ENCODE peak calls at places on chromosomes 7 and 10, in seven cellular contexts. V, R, W, C, B, J and L are unnamed samples. For H3K36me3, the result is how much of the 10 kb centered on the place peaks cover.

GRCh38 chr7:155487509-155488482 is 29.9 kb downstream of the EN2 start:
- DNase-seq in V (no peak), R (no peak), W (no peak), C (no peak), B (no peak), J (no peak), L (no peak)

GRCh38 chr7:24722386-24723177 is 34.7 kb downstream of the GSDME start:
- DNase-seq in V (no peak), R (no peak), W (no peak), C (no peak), B (no peak), J (peak), L (no peak)

GRCh38 chr10:22479419-22479818 is 134.1 kb downstream of the SPAG6 start:
- DNase-seq in V (no peak), R (no peak), W (no peak), C (no peak), B (no peak), J (no peak), L (peak)

GRCh38 chr10:7288060-7288690 is 122.7 kb downstream of the SFMBT2 start:
- DNase-seq in V (no peak), R (no peak), W (no peak), C (no peak), B (no peak), J (no peak), L (no peak)

GRCh38 chr7:39951156-39951942 is 1.3 kb downstream of the CDK13 start:
- DNase-seq in V (no peak), R (peak), W (peak), C (no peak), B (peak), J (peak), L (peak)

GRCh38 chr7:66556177-66556548 is 72.5 kb upstream of the KCTD7 start:
- DNase-seq in V (no peak), R (no peak), W (no peak), C (no peak), B (no peak), J (no peak), L (no peak)

GRCh38 chr10:69655124-69655867 is 25.2 kb downstream of the FAM241B start:
- DNase-seq in V (no peak), R (no peak), W (no peak), C (no peak), B (no peak), J (no peak), L (no peak)

GRCh38 chr10:95783741-95784140 is 27.8 kb downstream of the ENTPD1 start:
- DNase-seq in V (no peak), R (no peak), W (no peak), C (no peak), B (no peak), J (no peak), L (no peak)

GRCh38 chr7:42351313-42351935 is 114.4 kb upstream of the GLI3 start:
- DNase-seq in V (no peak), R (no peak), W (no peak), C (no peak), B (no peak), J (no peak), L (no peak)

GRCh38 chr10:46096909-46097575 is 51.0 kb upstream of the MSMB start:
- DNase-seq in V (no peak), R (no peak), W (no peak), C (no peak), B (no peak), J (no peak), L (no peak)

GRCh38 chr7:96088579-96088978 is 233.3 kb downstream of the SLC25A13 start:
- DNase-seq in V (no peak), R (no peak), W (no peak), C (no peak), B (no peak), J (no peak), L (no peak)

GRCh38 chr10:33154590-33154989 is 179.9 kb downstream of the NRP1 start:
- DNase-seq in V (no peak), R (no peak), W (no peak), C (no peak), B (no peak), J (no peak), L (no peak)

GRCh38 chr10:63520463-63521388 is 475 bp upstream of the REEP3 start:
- DNase-seq in V (no peak), R (peak), W (peak), C (no peak), B (peak), J (peak), L (peak)

GRCh38 chr10:76337641-76338040 is 906.2 kb downstream of the LRMDA start:
- DNase-seq in V (no peak), R (no peak), W (no peak), C (peak), B (no peak), J (no peak), L (no peak)

GRCh38 chr7:28405662-28406061 is 6.7 kb upstream of the CREB5 start:
- DNase-seq in V (no peak), R (peak), W (no peak), C (no peak), B (no peak), J (no peak), L (no peak)

GRCh38 chr10:57952741-57953140 is 315.0 kb downstream of the IPMK start:
- DNase-seq in V (no peak), R (no peak), W (no peak), C (no peak), B (no peak), J (no peak), L (no peak)

GRCh38 chr10:50260791-50261281 is 9.5 kb upstream of the ASAH2 start:
- DNase-seq in V (no peak), R (no peak), W (no peak), C (no peak), B (no peak), J (no peak), L (no peak)

GRCh38 chr7:127107601-127108007 is 145.1 kb downstream of the GRM8 start:
- DNase-seq in V (peak), R (peak), W (no peak), C (peak), B (no peak), J (peak), L (no peak)

GRCh38 chr7:4650471-4651047 is 31.5 kb upstream of the FOXK1 start:
- DNase-seq in V (no peak), R (no peak), W (peak), C (no peak), B (no peak), J (no peak), L (peak)

GRCh38 chr7:149196705-149197171 is 1.4 kb downstream of the ZNF282 start:
- DNase-seq in V (no peak), R (peak), W (no peak), C (no peak), B (no peak), J (peak), L (no peak)

GRCh38 chr10:18571780-18572179 is 79.6 kb downstream of the NSUN6 start:
- DNase-seq in V (no peak), R (no peak), W (no peak), C (no peak), B (no peak), J (no peak), L (no peak)

GRCh38 chr10:101857802-101858476 is 14.3 kb upstream of the KCNIP2 start:
- DNase-seq in V (no peak), R (no peak), W (no peak), C (no peak), B (no peak), J (no peak), L (no peak)

GRCh38 chr7:106166651-106167342 is 54.7 kb upstream of the SYPL1 start:
- DNase-seq in V (no peak), R (peak), W (no peak), C (peak), B (no peak), J (peak), L (peak)

GRCh38 chr10:43775379-43775778 is 126.7 kb upstream of the ZNF32 start:
- DNase-seq in V (no peak), R (no peak), W (no peak), C (no peak), B (no peak), J (no peak), L (no peak)

GRCh38 chr7:50661345-50662058 is 96.3 kb upstream of the DDC start:
- DNase-seq in V (no peak), R (no peak), W (no peak), C (no peak), B (no peak), J (no peak), L (no peak)

GRCh38 chr7:98215561-98216495 is 4.6 kb downstream of the BHLHA15 start:
- DNase-seq in V (no peak), R (no peak), W (peak), C (no peak), B (peak), J (no peak), L (no peak)

GRCh38 chr10:68135922-68136718 is 26.8 kb downstream of the MYPN start:
- DNase-seq in V (peak), R (no peak), W (no peak), C (no peak), B (no peak), J (no peak), L (no peak)

GRCh38 chr10:84108797-84109196 is 30.5 kb upstream of the GHITM start:
- DNase-seq in V (no peak), R (no peak), W (no peak), C (no peak), B (no peak), J (no peak), L (no peak)

GRCh38 chr7:130669051-130669700 is 628 bp upstream of the COPG2 start:
- DNase-seq in V (no peak), R (no peak), W (no peak), C (no peak), B (no peak), J (no peak), L (no peak)

GRCh38 chr7:24587853-24588252 is 14.6 kb downstream of the PALS2 start:
- DNase-seq in V (no peak), R (no peak), W (no peak), C (no peak), B (no peak), J (no peak), L (no peak)

GRCh38 chr7:139230484-139230773 is 608 bp upstream of the UBN2 start:
- DNase-seq in V (no peak), R (no peak), W (no peak), C (no peak), B (no peak), J (no peak), L (peak)

GRCh38 chr10:103202319-103202718 is 9.2 kb upstream of the NT5C2 start:
- DNase-seq in V (no peak), R (no peak), W (no peak), C (no peak), B (no peak), J (no peak), L (no peak)

GRCh38 chr7:977326-978048 is 2.1 kb upstream of the COX19 start:
- DNase-seq in V (no peak), R (peak), W (no peak), C (peak), B (no peak), J (no peak), L (no peak)

GRCh38 chr7:131459256-131459655 is 97.2 kb downstream of the PODXL start:
- DNase-seq in V (no peak), R (no peak), W (no peak), C (no peak), B (no peak), J (no peak), L (no peak)

GRCh38 chr7:4189151-4189570 is 492.9 kb upstream of the FOXK1 start:
- DNase-seq in V (no peak), R (peak), W (peak), C (peak), B (peak), J (peak), L (peak)

GRCh38 chr7:3201937-3202715 is 98.9 kb upstream of the SDK1 start:
- DNase-seq in V (no peak), R (no peak), W (no peak), C (no peak), B (no peak), J (no peak), L (no peak)

GRCh38 chr10:48834189-48834965 is 105.3 kb downstream of the LRRC18 start:
- DNase-seq in V (no peak), R (no peak), W (no peak), C (no peak), B (no peak), J (no peak), L (no peak)

GRCh38 chr10:70256463-70256862 is 23.2 kb upstream of the PPA1 start:
- DNase-seq in V (no peak), R (no peak), W (no peak), C (no peak), B (no peak), J (no peak), L (no peak)

GRCh38 chr7:102075126-102075525 is 211.5 kb upstream of the SH2B2 start:
- DNase-seq in V (no peak), R (no peak), W (no peak), C (no peak), B (no peak), J (no peak), L (no peak)

GRCh38 chr7:102077081-102077480 is 209.6 kb upstream of the SH2B2 start:
- DNase-seq in V (no peak), R (no peak), W (no peak), C (no peak), B (no peak), J (no peak), L (no peak)

GRCh38 chr7:102072636-102073209 is 213.9 kb upstream of the SH2B2 start:
- DNase-seq in V (no peak), R (no peak), W (no peak), C (no peak), B (no peak), J (no peak), L (no peak)

GRCh38 chr7:102073931-102074880 is 212.5 kb upstream of the SH2B2 start:
- DNase-seq in V (no peak), R (peak), W (no peak), C (no peak), B (no peak), J (no peak), L (no peak)

DNA sequence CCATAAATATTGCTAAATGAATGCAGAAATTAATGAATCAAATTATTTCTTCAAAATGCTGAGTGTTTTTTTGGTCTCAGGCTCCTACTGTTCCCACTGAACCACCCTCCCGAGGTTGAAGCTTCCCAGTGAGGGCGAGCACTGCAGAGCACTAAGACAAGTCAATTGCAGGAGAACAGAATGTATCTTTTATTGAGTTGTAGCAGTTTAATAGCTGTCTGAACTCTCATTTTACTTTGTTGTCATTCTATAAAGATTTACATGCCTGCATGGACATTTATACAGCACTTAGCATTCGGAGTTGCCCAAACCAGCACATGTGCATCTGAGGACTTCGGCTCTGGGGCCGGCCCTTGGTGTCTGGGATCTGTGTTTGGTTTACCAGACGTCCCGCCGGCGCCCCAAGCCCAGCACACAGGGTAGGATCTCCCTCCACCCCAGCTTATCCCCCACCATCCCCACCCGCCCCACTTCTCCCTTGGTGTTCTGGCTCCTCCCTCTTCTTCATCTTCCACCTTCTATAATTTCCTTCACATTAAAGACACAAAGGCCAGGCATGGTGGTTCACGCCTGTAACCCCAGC is 211.0 kb upstream of the SH2B2 start:
- DNase-seq in V (no peak), R (no peak), W (no peak), C (no peak), B (no peak), J (no peak), L (no peak)
- H3K36me3 ChIP-seq in V (under half), R (under half), W (under half), C (under half), B (under half), J (under half), L (under half)

GRCh38 chr7:134966691-134967090 is 19.6 kb upstream of the AGBL3 start:
- DNase-seq in V (no peak), R (no peak), W (no peak), C (no peak), B (no peak), J (no peak), L (no peak)
- H3K36me3 ChIP-seq in V (under half), R (under half), W (under half), C (under half), B (under half), J (under half), L (under half)

DNA sequence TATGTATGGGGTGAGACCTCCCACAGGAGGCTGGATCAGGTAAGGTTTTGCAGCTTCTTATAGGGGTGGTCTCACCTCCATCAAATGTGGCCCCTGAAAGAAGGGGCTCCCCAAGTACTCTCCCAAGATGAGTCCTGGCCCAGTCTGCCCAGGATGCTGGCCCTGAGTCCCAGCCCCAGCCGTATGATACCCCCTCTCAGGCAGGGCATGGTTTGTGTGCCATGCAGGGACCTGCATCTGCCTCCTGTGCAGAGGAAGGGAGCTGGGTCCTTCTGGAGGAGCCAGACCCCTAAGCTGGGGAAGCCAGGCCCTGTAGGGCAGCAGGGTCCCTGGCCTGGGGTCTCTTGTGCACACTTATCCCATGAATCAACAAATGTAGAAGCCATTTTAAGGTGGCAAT is 35.1 kb upstream of the ZNF716 start:
- DNase-seq in V (no peak), R (no peak), W (no peak), C (no peak), B (no peak), J (no peak), L (no peak)
- H3K36me3 ChIP-seq in V (under half), R (under half), W (under half), C (under half), B (under half), J (under half), L (under half)

DNA sequence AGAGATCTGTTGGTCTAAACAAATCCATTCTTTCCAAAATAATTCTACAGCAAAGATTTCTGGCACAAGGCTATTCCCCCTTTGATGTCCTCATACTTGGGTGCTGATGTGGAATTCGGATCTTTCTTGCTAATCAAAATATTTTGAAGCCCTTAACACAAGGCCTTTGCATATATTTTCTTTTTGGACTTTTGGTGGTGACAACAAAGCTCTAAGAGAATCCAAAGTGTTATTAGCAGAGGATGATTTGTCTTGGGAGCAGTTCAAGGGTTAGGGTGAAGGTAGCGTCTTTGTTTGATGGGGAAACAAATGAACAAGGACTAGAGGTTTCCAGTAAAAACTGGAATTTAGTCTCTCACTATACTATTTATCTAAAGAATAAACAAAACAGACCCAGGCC is 197.9 kb downstream of the CDCA7L start:
- DNase-seq in V (no peak), R (no peak), W (no peak), C (no peak), B (no peak), J (no peak), L (no peak)
- H3K36me3 ChIP-seq in V (under half), R (under half), W (under half), C (under half), B (under half), J (under half), L (under half)

GRCh38 chr7:158757404-158757989 is 52.9 kb upstream of the NCAPG2 start:
- DNase-seq in V (no peak), R (no peak), W (no peak), C (no peak), B (no peak), J (no peak), L (no peak)
- H3K36me3 ChIP-seq in V (under half), R (under half), W (under half), C (under half), B (half or more), J (under half), L (half or more)

DNA sequence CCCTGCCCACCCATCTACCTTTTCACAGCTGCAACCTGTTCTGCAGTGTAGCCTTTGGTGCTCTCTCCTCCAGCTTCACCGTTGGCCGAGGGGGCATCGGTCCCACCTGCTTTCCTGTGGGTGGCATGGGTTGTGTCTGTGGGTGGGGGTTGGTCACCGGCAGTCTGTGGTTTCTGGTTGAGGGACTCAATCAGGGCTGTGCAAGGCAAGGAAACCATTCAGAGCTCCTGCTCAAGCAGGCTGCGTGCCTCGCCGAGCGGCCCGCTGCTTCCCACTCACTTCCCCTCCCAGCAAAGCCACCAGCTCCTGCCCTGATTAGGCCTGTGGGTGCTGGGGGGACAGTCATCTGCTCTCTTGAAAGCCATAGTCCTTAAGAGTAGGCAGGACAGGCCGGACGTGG is 9.8 kb downstream of the DNAJB12 start:
- DNase-seq in V (no peak), R (no peak), W (no peak), C (no peak), B (no peak), J (no peak), L (no peak)
- H3K36me3 ChIP-seq in V (under half), R (under half), W (under half), C (under half), B (half or more), J (under half), L (under half)